ENCODE peak calls at places on chromosomes 16 and 17, in four cellular contexts. One of them, this sample, is unnamed.

GRCh38 chr17:1147664-1148063 is 32.1 kb downstream of the ABR start:
- DNase-seq in K562: peak; percentile 40
- DNase-seq in HCT116: peak; percentile 71
- DNase-seq in HepG2: peak; percentile 63
- DNase-seq in this sample: peak; percentile 39

GRCh38 chr16:57383276-57384247 is 11.3 kb downstream of the CX3CL1 start:
- DNase-seq in K562: no peak
- DNase-seq in HCT116: no peak
- DNase-seq in HepG2: peak; percentile 44
- DNase-seq in this sample: no peak

GRCh38 chr16:15653227-15653626 is 3.2 kb downstream of the NDE1 start:
- DNase-seq in K562: no peak
- DNase-seq in HepG2: peak; percentile 58
- DNase-seq in HCT116: no peak
- DNase-seq in this sample: no peak

GRCh38 chr17:7354262-7354781 is 634 bp upstream of the TMEM95 start:
- DNase-seq in K562: peak; percentile 40
- DNase-seq in HepG2: no peak
- DNase-seq in HCT116: no peak
- DNase-seq in this sample: no peak

GRCh38 chr16:83722501-83723183 is 85.1 kb upstream of the HSBP1 start:
- DNase-seq in HepG2: no peak
- DNase-seq in K562: no peak
- DNase-seq in HCT116: no peak
- DNase-seq in this sample: no peak

GRCh38 chr16:68760671-68761275 is 23.7 kb downstream of the CDH1 start:
- DNase-seq in K562: peak; percentile 65
- DNase-seq in HCT116: no peak
- DNase-seq in HepG2: peak; percentile 87
- DNase-seq in this sample: no peak

GRCh38 chr16:28569011-28569410 is 15.3 kb downstream of the SGF29 start:
- DNase-seq in K562: no peak
- DNase-seq in HCT116: no peak
- DNase-seq in HepG2: no peak
- DNase-seq in this sample: no peak

GRCh38 chr16:49260253-49260652 is 21.4 kb downstream of the CBLN1 start:
- DNase-seq in K562: no peak
- DNase-seq in HCT116: no peak
- DNase-seq in HepG2: no peak
- DNase-seq in this sample: no peak

GRCh38 chr17:20611314-20611713 is 31.8 kb downstream of the CDRT15L2 start:
- DNase-seq in HepG2: no peak
- DNase-seq in K562: no peak
- DNase-seq in HCT116: no peak
- DNase-seq in this sample: no peak

GRCh38 chr16:9807302-9807701 is 374.9 kb downstream of the GRIN2A start:
- DNase-seq in HepG2: no peak
- DNase-seq in HCT116: no peak
- DNase-seq in K562: no peak
- DNase-seq in this sample: no peak

GRCh38 chr17:61209524-61209923 is 190.1 kb upstream of the TBX2 start:
- DNase-seq in K562: no peak
- DNase-seq in HCT116: no peak
- DNase-seq in HepG2: no peak
- DNase-seq in this sample: no peak

GRCh38 chr17:34203018-34203646 is 52.0 kb upstream of the CCL2 start:
- DNase-seq in HCT116: no peak
- DNase-seq in K562: no peak
- DNase-seq in HepG2: no peak
- DNase-seq in this sample: no peak

GRCh38 chr17:68141050-68141449 is 105.5 kb downstream of the KPNA2 start:
- DNase-seq in HCT116: no peak
- DNase-seq in HepG2: no peak
- DNase-seq in K562: no peak
- DNase-seq in this sample: no peak

GRCh38 chr16:77943770-77944169 is 78.6 kb upstream of the CLEC3A start:
- DNase-seq in K562: no peak
- DNase-seq in HepG2: no peak
- DNase-seq in HCT116: no peak
- DNase-seq in this sample: no peak

GRCh38 chr17:32297424-32297823 is 31.8 kb downstream of the RHBDL3 start:
- DNase-seq in K562: no peak
- DNase-seq in HepG2: no peak
- DNase-seq in HCT116: no peak
- DNase-seq in this sample: no peak

GRCh38 chr16:3519581-3519980 is 18.8 kb downstream of the CLUAP1 start:
- DNase-seq in HCT116: no peak
- DNase-seq in HepG2: no peak
- DNase-seq in K562: no peak
- DNase-seq in this sample: no peak

GRCh38 chr17:72953621-72954020 is 138.9 kb downstream of the SLC39A11 start:
- DNase-seq in HepG2: no peak
- DNase-seq in K562: no peak
- DNase-seq in HCT116: peak; percentile 19
- DNase-seq in this sample: no peak

GRCh38 chr17:79797492-79798295 is 817 bp upstream of the CBX8 start:
- DNase-seq in HCT116: no peak
- DNase-seq in HepG2: no peak
- DNase-seq in K562: peak; percentile 68
- DNase-seq in this sample: no peak

GRCh38 chr16:84214451-84215066 is 23.6 kb downstream of the ADAD2 start:
- DNase-seq in HCT116: no peak
- DNase-seq in K562: no peak
- DNase-seq in HepG2: no peak
- DNase-seq in this sample: no peak

GRCh38 chr16:49282690-49283375 is 1.2 kb upstream of the CBLN1 start:
- DNase-seq in HCT116: no peak
- DNase-seq in HepG2: peak; percentile 12
- DNase-seq in K562: no peak
- DNase-seq in this sample: no peak

DNA sequence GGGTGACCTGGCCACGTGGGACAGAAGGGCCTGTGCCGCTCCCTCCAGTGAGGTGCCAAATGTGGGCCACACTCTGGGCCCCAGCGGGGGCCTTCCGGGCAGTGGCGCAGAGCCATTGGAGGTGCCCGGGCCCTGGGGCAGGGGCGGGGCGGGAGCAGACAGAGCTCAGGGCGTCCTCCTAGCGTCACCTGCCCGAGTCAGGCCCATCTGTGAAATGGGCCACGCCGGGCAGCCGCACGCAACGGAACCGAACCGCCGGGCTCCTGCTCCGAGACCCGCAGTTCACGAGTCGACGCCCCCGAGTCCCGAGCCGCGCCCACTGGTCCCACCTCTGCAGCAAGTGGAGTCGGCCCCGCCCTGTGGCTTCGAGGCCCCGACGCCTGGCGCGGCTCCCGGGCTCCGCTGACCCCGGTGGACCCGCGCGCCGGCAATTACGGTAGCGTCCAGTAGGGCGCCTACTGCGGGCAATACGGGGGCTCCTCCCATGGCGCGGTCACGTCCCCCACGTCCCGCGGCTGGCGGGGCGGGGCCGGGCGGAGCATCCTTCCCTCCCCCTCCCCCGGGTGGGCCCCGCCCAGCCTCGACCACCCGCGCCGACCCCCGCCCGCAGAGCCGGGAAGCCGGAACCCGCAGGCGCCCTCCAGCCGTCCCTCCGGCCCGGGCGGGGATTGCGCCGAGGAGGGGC is 1.9 kb downstream of the SLC16A3 start:
- DNase-seq in HepG2: peak; percentile 87
- DNase-seq in HCT116: no peak
- DNase-seq in K562: peak; percentile 94
- DNase-seq in this sample: no peak
- TF ChIP-seq SIN3A in HepG2: peak; percentile 35
- TF ChIP-seq SIN3A in HCT116: no peak
- TF ChIP-seq SIN3A in K562: no peak
- TF ChIP-seq SIN3A in this sample: peak; percentile 95

DNA sequence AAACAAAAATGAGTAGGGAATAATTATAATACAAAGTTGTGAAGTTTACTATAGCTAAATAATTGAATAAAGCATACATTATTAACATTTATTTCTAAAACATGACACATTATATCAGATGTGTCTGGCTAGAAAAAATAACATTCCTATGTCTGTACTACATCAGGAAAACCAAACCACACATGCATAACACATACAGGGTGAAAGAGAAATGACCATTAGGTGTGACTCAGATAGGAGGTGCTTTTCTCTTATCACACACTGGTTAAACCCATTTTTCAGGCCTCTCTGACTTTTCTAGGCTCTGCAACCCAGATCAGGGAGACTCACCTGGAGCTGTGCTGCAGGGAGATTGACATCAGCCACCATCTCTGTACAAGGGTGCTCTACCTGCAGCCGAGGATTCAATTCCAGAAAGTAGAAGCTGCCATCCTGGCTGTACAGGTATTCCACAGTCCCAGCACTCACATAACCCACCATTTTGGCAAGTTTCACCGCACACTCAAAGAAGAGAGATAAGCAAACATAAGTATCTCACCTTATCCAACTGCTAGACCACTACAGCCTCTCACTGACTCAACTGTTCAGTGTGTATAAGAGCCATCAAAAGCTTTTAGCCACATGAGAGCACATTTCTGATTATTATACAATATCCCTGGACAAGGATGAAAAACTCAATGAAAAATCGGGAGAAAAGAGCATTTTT is 116.6 kb upstream of the C17orf78 start:
- DNase-seq in HCT116: no peak
- DNase-seq in K562: no peak
- DNase-seq in HepG2: no peak
- DNase-seq in this sample: no peak
- TF ChIP-seq SIN3A in HCT116: no peak
- TF ChIP-seq SIN3A in K562: no peak
- TF ChIP-seq SIN3A in HepG2: no peak
- TF ChIP-seq SIN3A in this sample: no peak

GRCh38 chr17:50506298-50506697 is 1.9 kb upstream of the MYCBPAP start:
- DNase-seq in HepG2: no peak
- DNase-seq in HCT116: no peak
- DNase-seq in K562: no peak
- DNase-seq in this sample: no peak

GRCh38 chr17:50511058-50511457 is 2.8 kb downstream of the MYCBPAP start:
- DNase-seq in HepG2: no peak
- DNase-seq in K562: no peak
- DNase-seq in HCT116: no peak
- DNase-seq in this sample: no peak

GRCh38 chr17:50508573-50509460 is 578 bp downstream of the MYCBPAP start:
- DNase-seq in K562: no peak
- DNase-seq in HCT116: no peak
- DNase-seq in HepG2: no peak
- DNase-seq in this sample: no peak

GRCh38 chr17:50505731-50506130 is 2.5 kb upstream of the MYCBPAP start:
- DNase-seq in K562: no peak
- DNase-seq in HCT116: no peak
- DNase-seq in HepG2: no peak
- DNase-seq in this sample: no peak

DNA sequence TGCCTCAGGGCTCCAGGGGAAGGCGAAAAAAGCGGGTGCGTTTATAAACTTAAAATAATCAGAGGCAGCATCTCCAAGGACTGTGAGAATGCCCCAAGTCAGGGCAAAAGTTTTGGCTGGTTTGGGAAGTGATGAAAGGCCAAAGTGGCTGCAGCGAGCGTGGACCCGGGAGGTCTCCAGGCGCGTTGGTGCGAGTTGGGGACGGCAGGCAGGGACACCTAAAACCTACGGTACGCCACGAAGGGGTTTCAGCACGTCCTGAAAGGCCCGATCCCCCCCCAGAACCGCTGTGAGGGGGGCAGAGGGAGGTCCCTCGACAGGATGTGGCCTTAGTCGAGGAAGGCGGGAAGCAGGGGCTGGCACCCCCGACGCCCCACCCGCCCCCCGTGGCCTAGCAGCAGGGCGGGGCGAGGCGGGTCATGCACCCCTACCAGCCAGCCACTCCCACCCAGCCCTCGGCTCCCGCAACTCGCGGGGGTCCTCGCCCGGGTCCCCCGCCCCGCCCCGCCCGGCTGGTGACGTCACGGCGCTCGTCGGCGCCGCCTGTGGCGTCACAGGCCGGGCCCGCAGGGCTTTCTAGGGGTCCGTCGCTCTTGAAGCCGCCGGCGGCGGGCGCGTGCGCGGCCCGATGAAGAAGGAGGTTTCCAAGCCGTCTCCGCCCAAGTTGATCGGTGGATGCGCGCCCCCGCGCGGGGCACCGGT is at the start of gene MYCBPAP:
- DNase-seq in HepG2: no peak
- DNase-seq in HCT116: no peak
- DNase-seq in K562: no peak
- DNase-seq in this sample: no peak
- TF ChIP-seq SIN3A in HepG2: no peak
- TF ChIP-seq SIN3A in HCT116: no peak
- TF ChIP-seq SIN3A in K562: no peak
- TF ChIP-seq SIN3A in this sample: no peak

GRCh38 chr17:49519781-49520180 is 24.7 kb downstream of the NGFR start:
- DNase-seq in K562: no peak
- DNase-seq in HepG2: no peak
- DNase-seq in HCT116: no peak
- DNase-seq in this sample: no peak
- TF ChIP-seq SIN3A in K562: no peak
- TF ChIP-seq SIN3A in HepG2: no peak
- TF ChIP-seq SIN3A in HCT116: no peak
- TF ChIP-seq SIN3A in this sample: no peak

GRCh38 chr16:65524231-65524630 is 402.4 kb upstream of the CDH11 start:
- DNase-seq in HCT116: no peak
- DNase-seq in K562: no peak
- DNase-seq in HepG2: no peak
- DNase-seq in this sample: no peak

GRCh38 chr16:65522412-65522811 is 400.5 kb upstream of the CDH11 start:
- DNase-seq in HCT116: no peak
- DNase-seq in HepG2: no peak
- DNase-seq in K562: no peak
- DNase-seq in this sample: no peak

GRCh38 chr16:65523258-65523950 is 401.5 kb upstream of the CDH11 start:
- DNase-seq in K562: no peak
- DNase-seq in HepG2: no peak
- DNase-seq in HCT116: no peak
- DNase-seq in this sample: no peak

GRCh38 chr16:65525743-65526142 is 403.9 kb upstream of the CDH11 start:
- DNase-seq in K562: no peak
- DNase-seq in HCT116: no peak
- DNase-seq in HepG2: no peak
- DNase-seq in this sample: no peak

GRCh38 chr16:65524997-65525396 is 403.1 kb upstream of the CDH11 start:
- DNase-seq in HepG2: no peak
- DNase-seq in HCT116: no peak
- DNase-seq in K562: no peak
- DNase-seq in this sample: no peak
- TF ChIP-seq SIN3A in HepG2: no peak
- TF ChIP-seq SIN3A in HCT116: no peak
- TF ChIP-seq SIN3A in K562: no peak
- TF ChIP-seq SIN3A in this sample: no peak

GRCh38 chr17:45302649-45303173 is 14.1 kb downstream of the MAP3K14 start:
- DNase-seq in HepG2: no peak
- DNase-seq in HCT116: no peak
- DNase-seq in K562: no peak
- DNase-seq in this sample: no peak
- TF ChIP-seq SIN3A in HepG2: no peak
- TF ChIP-seq SIN3A in HCT116: no peak
- TF ChIP-seq SIN3A in K562: no peak
- TF ChIP-seq SIN3A in this sample: no peak